ENCODE peak calls at places on chromosomes 5 and 9, in ten cellular contexts. Z, W, S, P, B, K, E, O, Y and C are unnamed samples.

GRCh38 chr5:31433229-31433628 is 98.7 kb downstream of the DROSHA start:
- DNase-seq in Z (no peak), W (no peak), S (no peak), P (no peak), B (no peak), K (no peak), E (no peak), O (no peak), Y (no peak), C (no peak)

GRCh38 chr5:94776167-94776566 is 157.7 kb downstream of the SLF1 start:
- DNase-seq in Z (no peak), W (no peak), S (no peak), P (no peak), B (no peak), K (no peak), E (peak), O (no peak), Y (no peak), C (no peak)

GRCh38 chr5:175107028-175107588 is 336.9 kb downstream of the DRD1 start:
- DNase-seq in Z (no peak), W (no peak), S (no peak), P (no peak), B (no peak), K (no peak), E (no peak), O (no peak), Y (no peak), C (no peak)

GRCh38 chr5:133203317-133204305 is 151.8 kb downstream of the HSPA4 start:
- DNase-seq in Z (no peak), W (no peak), S (peak), P (no peak), B (no peak), K (no peak), E (no peak), O (no peak), Y (no peak), C (no peak)

GRCh38 chr9:134597957-134598883 is 43.4 kb upstream of the COL5A1 start:
- DNase-seq in Z (no peak), W (peak), S (peak), P (no peak), B (no peak), K (no peak), E (no peak), O (peak), Y (no peak), C (no peak)

GRCh38 chr5:17477553-17478265 is 20.3 kb upstream of the TAF11L2 start:
- DNase-seq in Z (no peak), W (no peak), S (no peak), P (no peak), B (no peak), K (no peak), E (no peak), O (no peak), Y (no peak), C (no peak)

GRCh38 chr5:69209607-69210006 is 20.2 kb downstream of the CENPH start:
- DNase-seq in Z (no peak), W (no peak), S (no peak), P (no peak), B (no peak), K (no peak), E (no peak), O (no peak), Y (no peak), C (no peak)

GRCh38 chr5:43312076-43312620 is 1.1 kb downstream of the HMGCS1 start:
- DNase-seq in Z (no peak), W (peak), S (no peak), P (no peak), B (no peak), K (no peak), E (no peak), O (no peak), Y (no peak), C (no peak)

GRCh38 chr5:96661841-96662724 is at the start of gene CAST:
- DNase-seq in Z (peak), W (peak), S (peak), P (peak), B (peak), K (peak), E (peak), O (peak), Y (peak), C (no peak)

GRCh38 chr5:74185599-74185998 is 454.9 kb downstream of the ENC1 start:
- DNase-seq in Z (peak), W (no peak), S (no peak), P (no peak), B (no peak), K (no peak), E (peak), O (no peak), Y (no peak), C (no peak)